ENCODE peak calls at places on chromosomes 6 and 20, in eight cellular contexts. One of them, this sample, is unnamed.

GRCh38 chr20:14401479-14402138 is 64.2 kb upstream of the FLRT3 start:
- DNase-seq in OCI-LY7: no peak
- DNase-seq in heart right ventricle: no peak
- DNase-seq in body of pancreas: no peak
- DNase-seq in neural progenitor cell: peak; percentile 51
- DNase-seq in IMR-90: no peak
- DNase-seq in testis: no peak
- DNase-seq in fibroblast of lung: no peak
- DNase-seq in this sample: no peak

GRCh38 chr20:58042626-58043025 is 185.8 kb downstream of the ANKRD60 start:
- DNase-seq in heart right ventricle: no peak
- DNase-seq in neural progenitor cell: no peak
- DNase-seq in fibroblast of lung: no peak
- DNase-seq in body of pancreas: no peak
- DNase-seq in OCI-LY7: no peak
- DNase-seq in IMR-90: no peak
- DNase-seq in testis: no peak
- DNase-seq in this sample: no peak

GRCh38 chr6:28489366-28490190 is 26.0 kb downstream of the GPX6 start:
- DNase-seq in fibroblast of lung: peak; percentile 80
- DNase-seq in OCI-LY7: no peak
- DNase-seq in body of pancreas: peak; percentile 12
- DNase-seq in heart right ventricle: no peak
- DNase-seq in testis: peak; percentile 82
- DNase-seq in IMR-90: peak; percentile 74
- DNase-seq in neural progenitor cell: peak; percentile 90
- DNase-seq in this sample: peak; percentile 22

GRCh38 chr6:151018911-151019795 is 153.7 kb downstream of the MTHFD1L start:
- DNase-seq in fibroblast of lung: peak; percentile 46
- DNase-seq in OCI-LY7: no peak
- DNase-seq in IMR-90: no peak
- DNase-seq in body of pancreas: peak; percentile 67
- DNase-seq in testis: peak; percentile 74
- DNase-seq in heart right ventricle: no peak
- DNase-seq in neural progenitor cell: no peak
- DNase-seq in this sample: no peak

GRCh38 chr6:44088827-44089590 is 38.2 kb downstream of the MRPL14 start:
- DNase-seq in testis: no peak
- DNase-seq in IMR-90: no peak
- DNase-seq in heart right ventricle: no peak
- DNase-seq in body of pancreas: no peak
- DNase-seq in neural progenitor cell: no peak
- DNase-seq in OCI-LY7: no peak
- DNase-seq in fibroblast of lung: no peak
- DNase-seq in this sample: no peak

GRCh38 chr20:37734228-37734980 is 40.6 kb downstream of the CTNNBL1 start:
- DNase-seq in testis: no peak
- DNase-seq in neural progenitor cell: no peak
- DNase-seq in IMR-90: peak; percentile 38
- DNase-seq in fibroblast of lung: peak; percentile 75
- DNase-seq in heart right ventricle: no peak
- DNase-seq in body of pancreas: no peak
- DNase-seq in OCI-LY7: no peak
- DNase-seq in this sample: no peak

GRCh38 chr6:52724041-52724405 is 39.3 kb downstream of the GSTA2 start:
- DNase-seq in neural progenitor cell: no peak
- DNase-seq in IMR-90: peak; percentile 56
- DNase-seq in fibroblast of lung: peak; percentile 83
- DNase-seq in heart right ventricle: no peak
- DNase-seq in body of pancreas: peak; percentile 32
- DNase-seq in OCI-LY7: no peak
- DNase-seq in testis: no peak
- DNase-seq in this sample: peak; percentile 46

GRCh38 chr6:35441205-35441604 is 10.9 kb upstream of the FANCE start:
- DNase-seq in IMR-90: no peak
- DNase-seq in fibroblast of lung: no peak
- DNase-seq in heart right ventricle: peak; percentile 23
- DNase-seq in testis: no peak
- DNase-seq in OCI-LY7: no peak
- DNase-seq in neural progenitor cell: no peak
- DNase-seq in body of pancreas: no peak
- DNase-seq in this sample: no peak

GRCh38 chr6:42338573-42339218 is 113.0 kb downstream of the TRERF1 start:
- DNase-seq in OCI-LY7: no peak
- DNase-seq in fibroblast of lung: peak; percentile 99
- DNase-seq in IMR-90: peak; percentile 99
- DNase-seq in testis: no peak
- DNase-seq in body of pancreas: no peak
- DNase-seq in neural progenitor cell: no peak
- DNase-seq in heart right ventricle: no peak
- DNase-seq in this sample: peak; percentile 63

GRCh38 chr6:87176493-87176892 is 21.1 kb downstream of the ZNF292 start:
- DNase-seq in OCI-LY7: no peak
- DNase-seq in fibroblast of lung: no peak
- DNase-seq in heart right ventricle: no peak
- DNase-seq in IMR-90: no peak
- DNase-seq in neural progenitor cell: no peak
- DNase-seq in body of pancreas: no peak
- DNase-seq in testis: no peak
- DNase-seq in this sample: no peak

GRCh38 chr6:87174078-87174579 is 18.8 kb downstream of the ZNF292 start:
- DNase-seq in neural progenitor cell: no peak
- DNase-seq in IMR-90: no peak
- DNase-seq in heart right ventricle: no peak
- DNase-seq in body of pancreas: no peak
- DNase-seq in fibroblast of lung: no peak
- DNase-seq in testis: no peak
- DNase-seq in OCI-LY7: no peak
- DNase-seq in this sample: no peak

DNA sequence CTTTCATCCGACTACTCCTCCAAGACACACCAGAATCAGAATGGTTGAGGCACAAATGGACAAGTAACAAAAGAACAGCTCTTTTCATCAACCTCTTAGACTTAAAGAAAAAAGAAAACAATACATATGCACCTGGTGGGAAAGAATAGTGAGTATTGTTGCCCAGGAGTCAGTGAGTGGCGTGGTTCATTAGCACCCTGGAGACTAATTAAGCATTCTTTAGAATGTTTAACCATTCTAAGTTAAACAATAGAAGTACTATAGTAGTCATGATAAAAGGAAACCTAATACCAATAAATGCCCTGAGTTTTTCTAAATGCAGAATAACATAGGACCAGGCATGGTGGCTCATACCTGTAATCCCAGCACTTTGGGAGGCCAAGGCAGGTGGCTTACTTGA is 16.9 kb downstream of the ZNF292 start:
- DNase-seq in IMR-90: no peak
- DNase-seq in body of pancreas: no peak
- DNase-seq in OCI-LY7: no peak
- DNase-seq in testis: no peak
- DNase-seq in fibroblast of lung: no peak
- DNase-seq in heart right ventricle: no peak
- DNase-seq in neural progenitor cell: peak; percentile 56
- DNase-seq in this sample: no peak
- H3K4me1 ChIP-seq in IMR-90: peaks cover 3% of the 10 kb centered on the region
- H3K4me1 ChIP-seq in body of pancreas: peaks cover 29% of the 10 kb centered on the region
- H3K4me1 ChIP-seq in OCI-LY7: no peaks in the 10 kb centered on the region
- H3K4me1 ChIP-seq in testis: peaks cover 22% of the 10 kb centered on the region
- H3K4me1 ChIP-seq in fibroblast of lung: no peaks in the 10 kb centered on the region
- H3K4me1 ChIP-seq in heart right ventricle: no peaks in the 10 kb centered on the region
- H3K4me1 ChIP-seq in neural progenitor cell: peaks cover 63% of the 10 kb centered on the region
- H3K4me1 ChIP-seq in this sample: no peaks in the 10 kb centered on the region

DNA sequence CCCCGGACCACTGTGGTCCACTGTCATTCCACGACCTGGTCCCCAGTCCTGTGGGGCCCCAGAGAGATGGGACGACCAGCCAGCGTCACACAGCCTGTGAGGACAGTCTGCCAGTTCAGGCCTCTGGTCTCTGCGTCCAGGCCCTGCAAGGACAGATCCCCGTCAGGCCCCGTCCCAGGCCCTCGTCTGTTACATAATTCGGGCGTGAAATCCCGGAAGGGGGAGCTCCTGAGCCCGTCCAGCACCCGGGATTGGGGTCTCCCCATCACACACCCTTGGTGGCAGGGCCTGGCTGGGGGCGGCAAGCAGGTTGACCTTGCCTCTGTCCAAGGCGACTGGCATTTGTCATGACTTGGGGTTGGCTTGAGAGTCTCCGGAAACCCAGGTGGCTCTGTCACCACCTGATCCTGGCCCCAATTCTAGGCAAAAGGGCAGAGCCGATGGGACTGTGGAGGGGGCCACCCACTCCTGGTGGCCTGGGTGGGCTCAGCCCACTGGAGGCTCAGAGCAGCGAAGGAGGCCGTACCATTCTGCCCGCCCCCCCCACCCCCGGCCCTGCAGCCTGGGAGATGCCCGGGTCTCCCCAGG is 73.8 kb upstream of the GATA5 start:
- DNase-seq in OCI-LY7: peak; percentile 7
- DNase-seq in testis: no peak
- DNase-seq in fibroblast of lung: no peak
- DNase-seq in body of pancreas: no peak
- DNase-seq in neural progenitor cell: peak; percentile 32
- DNase-seq in heart right ventricle: no peak
- DNase-seq in IMR-90: no peak
- DNase-seq in this sample: no peak
- TF ChIP-seq CTCF in OCI-LY7: peak; percentile 54
- TF ChIP-seq CTCF in testis: no peak
- TF ChIP-seq CTCF in fibroblast of lung: no peak
- TF ChIP-seq CTCF in body of pancreas: no peak
- TF ChIP-seq CTCF in neural progenitor cell: peak; percentile 29
- TF ChIP-seq CTCF in heart right ventricle: peak; percentile 31
- TF ChIP-seq CTCF in IMR-90: no peak
- TF ChIP-seq CTCF in this sample: no peak

DNA sequence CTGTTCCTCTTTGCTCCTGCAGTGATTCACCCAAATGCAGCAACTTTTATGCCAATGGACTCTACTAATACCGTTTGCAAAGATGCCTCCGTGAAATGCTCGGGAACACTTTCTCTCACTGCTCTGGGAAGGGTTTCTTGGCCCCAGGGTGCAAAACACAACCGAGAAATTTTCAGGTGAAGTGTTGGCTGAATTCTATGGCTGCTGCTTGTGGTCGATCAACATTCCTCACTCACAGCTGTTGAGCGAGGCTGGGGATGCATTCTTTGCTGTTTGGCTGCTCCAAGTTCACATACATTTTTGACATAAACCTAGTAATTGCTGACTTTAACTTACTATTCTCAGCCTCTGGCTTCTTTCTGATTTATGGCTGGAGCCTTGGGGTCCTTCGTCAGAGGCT is 342.0 kb upstream of the CHD6 start:
- DNase-seq in testis: no peak
- DNase-seq in heart right ventricle: no peak
- DNase-seq in neural progenitor cell: no peak
- DNase-seq in body of pancreas: no peak
- DNase-seq in fibroblast of lung: no peak
- DNase-seq in IMR-90: no peak
- DNase-seq in OCI-LY7: no peak
- DNase-seq in this sample: no peak
- H3K27ac ChIP-seq in testis: no peak overlapping the region
- H3K27ac ChIP-seq in heart right ventricle: no peak overlapping the region
- H3K27ac ChIP-seq in neural progenitor cell: no peak overlapping the region
- H3K27ac ChIP-seq in body of pancreas: no peak overlapping the region
- H3K27ac ChIP-seq in fibroblast of lung: no peak overlapping the region
- H3K27ac ChIP-seq in IMR-90: no peak overlapping the region
- H3K27ac ChIP-seq in OCI-LY7: no peak overlapping the region
- H3K27ac ChIP-seq in this sample: no peak overlapping the region

GRCh38 chr20:63236116-63236837 is 572 bp downstream of the BIRC7 start:
- DNase-seq in body of pancreas: no peak
- DNase-seq in heart right ventricle: no peak
- DNase-seq in OCI-LY7: no peak
- DNase-seq in fibroblast of lung: no peak
- DNase-seq in IMR-90: no peak
- DNase-seq in testis: no peak
- DNase-seq in neural progenitor cell: no peak
- DNase-seq in this sample: no peak

GRCh38 chr20:63233061-63233344 is 2.7 kb upstream of the BIRC7 start:
- DNase-seq in testis: no peak
- DNase-seq in body of pancreas: no peak
- DNase-seq in OCI-LY7: no peak
- DNase-seq in fibroblast of lung: no peak
- DNase-seq in heart right ventricle: no peak
- DNase-seq in neural progenitor cell: no peak
- DNase-seq in IMR-90: no peak
- DNase-seq in this sample: no peak

GRCh38 chr20:63233924-63234323 is 1.8 kb upstream of the BIRC7 start:
- DNase-seq in heart right ventricle: no peak
- DNase-seq in neural progenitor cell: no peak
- DNase-seq in testis: no peak
- DNase-seq in IMR-90: no peak
- DNase-seq in OCI-LY7: no peak
- DNase-seq in body of pancreas: no peak
- DNase-seq in fibroblast of lung: no peak
- DNase-seq in this sample: no peak

GRCh38 chr20:63234693-63235398 is 859 bp upstream of the BIRC7 start:
- DNase-seq in IMR-90: no peak
- DNase-seq in body of pancreas: peak; percentile 56
- DNase-seq in neural progenitor cell: peak; percentile 79
- DNase-seq in testis: no peak
- DNase-seq in fibroblast of lung: no peak
- DNase-seq in OCI-LY7: peak; percentile 20
- DNase-seq in heart right ventricle: no peak
- DNase-seq in this sample: no peak

DNA sequence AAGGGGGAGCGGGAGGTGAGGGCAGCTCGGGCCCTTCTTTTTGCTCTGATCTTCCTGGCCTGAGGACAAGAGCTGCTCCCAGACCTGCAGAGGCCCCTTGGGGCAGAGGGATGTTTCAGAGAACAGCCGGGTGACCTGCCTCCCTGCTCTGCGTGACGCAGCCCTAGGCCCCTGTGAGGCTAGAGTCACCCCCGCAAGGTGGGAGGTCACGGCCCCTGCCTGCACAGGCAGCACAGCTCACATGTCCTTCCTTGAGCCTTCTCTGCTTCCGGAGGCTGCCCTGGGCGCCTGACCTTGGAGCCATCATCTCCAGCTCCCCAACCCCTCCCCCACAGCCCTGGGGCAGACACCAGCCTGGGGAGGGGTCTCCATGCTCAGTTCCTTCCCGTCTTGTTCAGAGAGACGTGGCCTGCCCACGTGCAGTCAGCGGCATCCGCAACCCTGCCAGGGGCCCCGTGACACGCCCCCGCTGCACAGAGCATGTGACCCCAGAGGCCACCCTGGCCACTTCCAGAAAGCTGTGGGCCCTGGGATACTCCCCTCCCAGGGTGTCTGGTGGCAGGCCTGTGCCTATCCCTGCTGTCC is at the start of gene BIRC7:
- DNase-seq in body of pancreas: no peak
- DNase-seq in OCI-LY7: no peak
- DNase-seq in heart right ventricle: no peak
- DNase-seq in IMR-90: no peak
- DNase-seq in neural progenitor cell: no peak
- DNase-seq in testis: no peak
- DNase-seq in fibroblast of lung: no peak
- DNase-seq in this sample: no peak
- H3K4me1 ChIP-seq in body of pancreas: peaks cover 8% of the 10 kb centered on the region
- H3K4me1 ChIP-seq in OCI-LY7: no peaks in the 10 kb centered on the region
- H3K4me1 ChIP-seq in heart right ventricle: no peaks in the 10 kb centered on the region
- H3K4me1 ChIP-seq in IMR-90: peaks cover 22% of the 10 kb centered on the region
- H3K4me1 ChIP-seq in neural progenitor cell: peaks cover 17% of the 10 kb centered on the region
- H3K4me1 ChIP-seq in testis: peaks cover 4% of the 10 kb centered on the region
- H3K4me1 ChIP-seq in fibroblast of lung: peaks cover 14% of the 10 kb centered on the region
- H3K4me1 ChIP-seq in this sample: no peaks in the 10 kb centered on the region